ENCODE peak calls at places on chromosomes 6 and 20, in eight cellular contexts. S, I, F, W, D, Q, H and U are unnamed samples.

GRCh38 chr6:74931567-74931966 is 274.3 kb downstream of the COL12A1 start:
- DNase-seq in Q (no peak), D (no peak), S (peak; percentile 82), I (no peak), F (no peak), H (no peak), W (no peak), U (no peak)

GRCh38 chr6:71533939-71534379 is 245.3 kb downstream of the OGFRL1 start:
- DNase-seq in S (peak; percentile 44), F (peak; percentile 61), H (no peak), I (no peak), D (no peak), W (no peak), Q (no peak), U (no peak)

GRCh38 chr6:153312633-153313032 is 181.6 kb upstream of the RGS17 start:
- DNase-seq in F (peak; percentile 73), W (no peak), S (peak; percentile 25), Q (peak; percentile 21), D (peak; percentile 67), H (peak; percentile 4), I (peak; percentile 3), U (no peak)

GRCh38 chr6:4186391-4186790 is 51.0 kb upstream of the ECI2 start:
- DNase-seq in Q (no peak), I (no peak), D (no peak), F (no peak), S (no peak), W (no peak), H (no peak), U (no peak)

GRCh38 chr6:154857529-154857928 is 124.3 kb downstream of the SCAF8 start:
- DNase-seq in I (no peak), H (no peak), F (no peak), D (no peak), S (no peak), Q (no peak), W (no peak), U (no peak)

GRCh38 chr20:25088267-25088666 is 6.3 kb upstream of the VSX1 start:
- DNase-seq in D (no peak), W (no peak), H (no peak), F (no peak), I (no peak), S (no peak), Q (no peak), U (no peak)

GRCh38 chr20:60071965-60072364 is 113.7 kb downstream of the CDH26 start:
- DNase-seq in H (no peak), Q (no peak), F (no peak), D (no peak), W (no peak), S (no peak), I (no peak), U (no peak)

GRCh38 chr20:33370296-33370695 is 31.0 kb downstream of the CDK5RAP1 start:
- DNase-seq in W (no peak), S (no peak), H (no peak), Q (no peak), I (peak; percentile 22), F (peak; percentile 95), D (peak; percentile 29), U (no peak)

GRCh38 chr6:92023410-92023940 is 1395.9 kb downstream of the EPHA7 start:
- DNase-seq in H (no peak), I (no peak), S (no peak), D (no peak), F (peak; percentile 57), Q (no peak), W (no peak), U (no peak)

GRCh38 chr20:51492167-51493092 is 50.1 kb downstream of the NFATC2 start:
- DNase-seq in W (no peak), H (no peak), F (no peak), D (peak; percentile 85), I (no peak), Q (peak; percentile 75), S (no peak), U (no peak)

GRCh38 chr20:32087117-32087516 is 22.4 kb upstream of the TM9SF4 start:
- DNase-seq in I (no peak), W (no peak), H (no peak), Q (no peak), F (no peak), D (no peak), S (no peak), U (no peak)

GRCh38 chr20:57062696-57063270 is 203.7 kb downstream of the BMP7 start:
- DNase-seq in F (no peak), Q (no peak), W (no peak), D (no peak), S (no peak), H (no peak), I (no peak), U (no peak)

GRCh38 chr6:135185483-135185882 is 4.4 kb downstream of the MYB start:
- DNase-seq in I (no peak), D (no peak), Q (no peak), H (no peak), W (no peak), F (no peak), S (no peak), U (no peak)

GRCh38 chr6:167893416-167893815 is 66.7 kb downstream of the AFDN start:
- DNase-seq in W (no peak), H (no peak), S (peak; percentile 39), F (peak; percentile 3), Q (no peak), D (no peak), I (no peak), U (no peak)

GRCh38 chr6:108020438-108021116 is 54.0 kb downstream of the OSTM1 start:
- DNase-seq in H (no peak), S (no peak), Q (no peak), F (no peak), D (no peak), I (no peak), W (no peak), U (no peak)

GRCh38 chr6:21537660-21538059 is 55.9 kb upstream of the SOX4 start:
- DNase-seq in W (no peak), D (peak; percentile 30), H (no peak), I (no peak), Q (no peak), F (no peak), S (no peak), U (no peak)

GRCh38 chr20:62425281-62426058 is 1.9 kb downstream of the RBBP8NL start:
- DNase-seq in W (no peak), I (no peak), F (no peak), S (no peak), Q (no peak), H (no peak), D (no peak), U (no peak)

GRCh38 chr6:146546440-146546839 is 2.8 kb downstream of the RAB32 start:
- DNase-seq in S (peak; percentile 95), D (no peak), F (no peak), H (no peak), I (no peak), W (no peak), Q (no peak), U (no peak)

GRCh38 chr6:108587258-108588059 is 26.7 kb downstream of the FOXO3 start:
- DNase-seq in H (no peak), D (no peak), W (no peak), F (no peak), S (peak; percentile 89), Q (no peak), I (no peak), U (no peak)

GRCh38 chr6:13988908-13989307 is 64.2 kb downstream of the RNF182 start:
- DNase-seq in H (no peak), W (no peak), Q (no peak), S (no peak), I (no peak), D (no peak), F (no peak), U (no peak)